ENCODE peak calls at places on chromosome 18, in nine cellular contexts. One of them, this sample, is unnamed.
A peak's percentile ranks its signal among the peaks of the same experiment; 100 is the strongest.

GRCh38 chr18:49985246-49985645 is 171.9 kb upstream of the ACAA2 start:
- DNase-seq in astrocyte of the spinal cord: no peak
- DNase-seq in RWPE2: no peak
- DNase-seq in BE2C: no peak
- DNase-seq in effector memory CD4-positive, alpha-beta T cell: no peak
- DNase-seq in CD4-positive, alpha-beta memory T cell: no peak
- DNase-seq in Karpas-422: no peak
- DNase-seq in cardiac muscle cell: no peak
- DNase-seq in HFF-Myc: no peak
- DNase-seq in this sample: no peak

GRCh38 chr18:4987452-4988405 is 209.3 kb downstream of the AKAIN1 start:
- DNase-seq in astrocyte of the spinal cord: no peak
- DNase-seq in RWPE2: no peak
- DNase-seq in BE2C: no peak
- DNase-seq in effector memory CD4-positive, alpha-beta T cell: no peak
- DNase-seq in CD4-positive, alpha-beta memory T cell: no peak
- DNase-seq in Karpas-422: no peak
- DNase-seq in cardiac muscle cell: no peak
- DNase-seq in HFF-Myc: no peak
- DNase-seq in this sample: no peak

GRCh38 chr18:46559946-46560670 is 96.9 kb downstream of the LOXHD1 start:
- DNase-seq in astrocyte of the spinal cord: no peak
- DNase-seq in RWPE2: no peak
- DNase-seq in BE2C: no peak
- DNase-seq in effector memory CD4-positive, alpha-beta T cell: no peak
- DNase-seq in CD4-positive, alpha-beta memory T cell: no peak
- DNase-seq in Karpas-422: no peak
- DNase-seq in cardiac muscle cell: no peak
- DNase-seq in HFF-Myc: no peak
- DNase-seq in this sample: no peak

GRCh38 chr18:46289931-46290330 is 185.7 kb downstream of the HAUS1 start:
- DNase-seq in astrocyte of the spinal cord: no peak
- DNase-seq in RWPE2: no peak
- DNase-seq in BE2C: no peak
- DNase-seq in effector memory CD4-positive, alpha-beta T cell: no peak
- DNase-seq in CD4-positive, alpha-beta memory T cell: no peak
- DNase-seq in Karpas-422: no peak
- DNase-seq in cardiac muscle cell: no peak
- DNase-seq in HFF-Myc: no peak
- DNase-seq in this sample: no peak

GRCh38 chr18:59318460-59318859 is at the start of gene CPLX4:
- DNase-seq in astrocyte of the spinal cord: no peak
- DNase-seq in RWPE2: no peak
- DNase-seq in BE2C: no peak
- DNase-seq in effector memory CD4-positive, alpha-beta T cell: no peak
- DNase-seq in CD4-positive, alpha-beta memory T cell: no peak
- DNase-seq in Karpas-422: no peak
- DNase-seq in cardiac muscle cell: no peak
- DNase-seq in HFF-Myc: no peak
- DNase-seq in this sample: no peak

GRCh38 chr18:30142248-30142647 is 900.3 kb downstream of the DSC3 start:
- DNase-seq in astrocyte of the spinal cord: no peak
- DNase-seq in RWPE2: no peak
- DNase-seq in BE2C: no peak
- DNase-seq in effector memory CD4-positive, alpha-beta T cell: no peak
- DNase-seq in CD4-positive, alpha-beta memory T cell: no peak
- DNase-seq in Karpas-422: no peak
- DNase-seq in cardiac muscle cell: no peak
- DNase-seq in HFF-Myc: no peak
- DNase-seq in this sample: no peak

GRCh38 chr18:62045316-62045715 is 141.5 kb downstream of the PIGN start:
- DNase-seq in astrocyte of the spinal cord: no peak
- DNase-seq in RWPE2: no peak
- DNase-seq in BE2C: no peak
- DNase-seq in effector memory CD4-positive, alpha-beta T cell: no peak
- DNase-seq in CD4-positive, alpha-beta memory T cell: no peak
- DNase-seq in Karpas-422: no peak
- DNase-seq in cardiac muscle cell: no peak
- DNase-seq in HFF-Myc: no peak
- DNase-seq in this sample: no peak

GRCh38 chr18:21805771-21806366 is 65.3 kb downstream of the MIB1 start:
- DNase-seq in astrocyte of the spinal cord: no peak
- DNase-seq in RWPE2: no peak
- DNase-seq in BE2C: no peak
- DNase-seq in effector memory CD4-positive, alpha-beta T cell: no peak
- DNase-seq in CD4-positive, alpha-beta memory T cell: no peak
- DNase-seq in Karpas-422: no peak
- DNase-seq in cardiac muscle cell: no peak
- DNase-seq in HFF-Myc: no peak
- DNase-seq in this sample: no peak

GRCh38 chr18:21115519-21116411 is 4.2 kb upstream of the ROCK1 start:
- DNase-seq in astrocyte of the spinal cord: peak; percentile 57
- DNase-seq in RWPE2: no peak
- DNase-seq in BE2C: no peak
- DNase-seq in effector memory CD4-positive, alpha-beta T cell: no peak
- DNase-seq in CD4-positive, alpha-beta memory T cell: no peak
- DNase-seq in Karpas-422: no peak
- DNase-seq in cardiac muscle cell: peak; percentile 13
- DNase-seq in HFF-Myc: peak; percentile 44
- DNase-seq in this sample: no peak

GRCh38 chr18:56522826-56523225 is 115.6 kb downstream of the TXNL1 start:
- DNase-seq in astrocyte of the spinal cord: peak; percentile 36
- DNase-seq in RWPE2: no peak
- DNase-seq in BE2C: no peak
- DNase-seq in effector memory CD4-positive, alpha-beta T cell: no peak
- DNase-seq in CD4-positive, alpha-beta memory T cell: no peak
- DNase-seq in Karpas-422: no peak
- DNase-seq in cardiac muscle cell: no peak
- DNase-seq in HFF-Myc: no peak
- DNase-seq in this sample: no peak

GRCh38 chr18:52337286-52337685 is 2.7 kb upstream of the DCC start:
- DNase-seq in astrocyte of the spinal cord: peak; percentile 64
- DNase-seq in RWPE2: no peak
- DNase-seq in BE2C: no peak
- DNase-seq in effector memory CD4-positive, alpha-beta T cell: no peak
- DNase-seq in CD4-positive, alpha-beta memory T cell: no peak
- DNase-seq in Karpas-422: no peak
- DNase-seq in cardiac muscle cell: no peak
- DNase-seq in HFF-Myc: no peak
- DNase-seq in this sample: no peak

GRCh38 chr18:59718108-59719057 is 21.2 kb upstream of the CCBE1 start:
- DNase-seq in astrocyte of the spinal cord: peak; percentile 89
- DNase-seq in RWPE2: peak; percentile 74
- DNase-seq in BE2C: peak; percentile 33
- DNase-seq in effector memory CD4-positive, alpha-beta T cell: no peak
- DNase-seq in CD4-positive, alpha-beta memory T cell: no peak
- DNase-seq in Karpas-422: no peak
- DNase-seq in cardiac muscle cell: peak; percentile 70
- DNase-seq in HFF-Myc: peak; percentile 86
- DNase-seq in this sample: no peak

GRCh38 chr18:54013452-54013851 is 211.0 kb downstream of the MBD2 start:
- DNase-seq in astrocyte of the spinal cord: no peak
- DNase-seq in RWPE2: no peak
- DNase-seq in BE2C: no peak
- DNase-seq in effector memory CD4-positive, alpha-beta T cell: no peak
- DNase-seq in CD4-positive, alpha-beta memory T cell: no peak
- DNase-seq in Karpas-422: no peak
- DNase-seq in cardiac muscle cell: no peak
- DNase-seq in HFF-Myc: no peak
- DNase-seq in this sample: no peak

GRCh38 chr18:52395146-52395852 is 55.3 kb downstream of the DCC start:
- DNase-seq in astrocyte of the spinal cord: no peak
- DNase-seq in RWPE2: no peak
- DNase-seq in BE2C: no peak
- DNase-seq in effector memory CD4-positive, alpha-beta T cell: no peak
- DNase-seq in CD4-positive, alpha-beta memory T cell: no peak
- DNase-seq in Karpas-422: no peak
- DNase-seq in cardiac muscle cell: no peak
- DNase-seq in HFF-Myc: no peak
- DNase-seq in this sample: no peak

DNA sequence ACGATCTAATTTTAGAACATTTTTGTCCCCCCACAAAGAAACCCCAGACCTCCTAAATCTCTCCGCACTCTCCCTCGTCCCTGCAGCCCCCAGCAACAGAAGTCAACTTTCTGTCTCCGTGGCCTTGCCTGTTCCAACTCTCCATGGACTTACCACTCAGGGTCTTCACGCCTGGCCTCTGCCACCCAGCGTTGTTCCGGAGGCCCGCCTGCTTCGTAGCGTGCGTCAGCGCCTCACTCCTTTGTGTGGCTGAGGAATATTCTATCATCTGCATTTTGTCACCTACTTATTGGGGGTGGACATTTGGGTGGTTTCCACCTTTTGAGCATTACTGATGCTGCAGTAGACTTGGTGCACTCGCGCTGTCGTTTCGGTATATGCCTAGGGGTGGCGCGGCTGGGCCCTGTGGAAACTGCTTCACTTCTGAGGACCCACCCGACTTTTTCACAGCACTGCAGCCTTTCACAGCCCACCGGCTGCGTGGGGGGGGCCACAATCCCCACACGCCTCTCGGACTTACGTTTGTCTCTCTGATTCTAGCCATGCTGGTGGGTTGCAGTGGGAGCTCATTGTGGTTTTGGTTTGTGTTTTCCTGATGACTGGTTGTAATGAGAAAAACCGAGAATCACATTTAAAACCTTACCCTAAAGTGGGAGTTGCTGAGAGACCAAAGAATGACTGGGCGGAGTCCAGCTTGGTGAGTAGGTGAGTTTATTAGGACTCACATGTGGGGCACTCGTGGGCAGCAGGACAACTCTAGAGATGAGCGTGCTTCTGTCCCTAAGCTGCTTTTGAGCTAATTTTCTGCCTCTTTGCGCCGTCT is 1.4 kb upstream of the HSBP1L1 start:
- DNase-seq in astrocyte of the spinal cord: no peak
- DNase-seq in RWPE2: no peak
- DNase-seq in BE2C: no peak
- DNase-seq in effector memory CD4-positive, alpha-beta T cell: peak; percentile 46
- DNase-seq in CD4-positive, alpha-beta memory T cell: peak; percentile 52
- DNase-seq in Karpas-422: peak; percentile 82
- DNase-seq in cardiac muscle cell: no peak
- DNase-seq in HFF-Myc: no peak
- DNase-seq in this sample: no peak
- H3K4me3 ChIP-seq in astrocyte of the spinal cord: no peak overlapping the region
- H3K4me3 ChIP-seq in RWPE2: no peak overlapping the region
- H3K4me3 ChIP-seq in BE2C: no peak overlapping the region
- H3K4me3 ChIP-seq in effector memory CD4-positive, alpha-beta T cell: no peak overlapping the region
- H3K4me3 ChIP-seq in CD4-positive, alpha-beta memory T cell: peak overlapping the region; percentile 13
- H3K4me3 ChIP-seq in Karpas-422: no peak overlapping the region
- H3K4me3 ChIP-seq in cardiac muscle cell: no peak overlapping the region
- H3K4me3 ChIP-seq in HFF-Myc: no peak overlapping the region
- H3K4me3 ChIP-seq in this sample: no peak overlapping the region

GRCh38 chr18:32734442-32734841 is 38.4 kb downstream of the KLHL14 start:
- DNase-seq in astrocyte of the spinal cord: no peak
- DNase-seq in RWPE2: no peak
- DNase-seq in BE2C: no peak
- DNase-seq in effector memory CD4-positive, alpha-beta T cell: no peak
- DNase-seq in CD4-positive, alpha-beta memory T cell: no peak
- DNase-seq in Karpas-422: no peak
- DNase-seq in cardiac muscle cell: no peak
- DNase-seq in HFF-Myc: no peak
- DNase-seq in this sample: no peak
- H3K4me3 ChIP-seq in astrocyte of the spinal cord: no peak overlapping the region
- H3K4me3 ChIP-seq in RWPE2: no peak overlapping the region
- H3K4me3 ChIP-seq in BE2C: no peak overlapping the region
- H3K4me3 ChIP-seq in effector memory CD4-positive, alpha-beta T cell: no peak overlapping the region
- H3K4me3 ChIP-seq in CD4-positive, alpha-beta memory T cell: no peak overlapping the region
- H3K4me3 ChIP-seq in Karpas-422: no peak overlapping the region
- H3K4me3 ChIP-seq in cardiac muscle cell: no peak overlapping the region
- H3K4me3 ChIP-seq in HFF-Myc: no peak overlapping the region
- H3K4me3 ChIP-seq in this sample: no peak overlapping the region

DNA sequence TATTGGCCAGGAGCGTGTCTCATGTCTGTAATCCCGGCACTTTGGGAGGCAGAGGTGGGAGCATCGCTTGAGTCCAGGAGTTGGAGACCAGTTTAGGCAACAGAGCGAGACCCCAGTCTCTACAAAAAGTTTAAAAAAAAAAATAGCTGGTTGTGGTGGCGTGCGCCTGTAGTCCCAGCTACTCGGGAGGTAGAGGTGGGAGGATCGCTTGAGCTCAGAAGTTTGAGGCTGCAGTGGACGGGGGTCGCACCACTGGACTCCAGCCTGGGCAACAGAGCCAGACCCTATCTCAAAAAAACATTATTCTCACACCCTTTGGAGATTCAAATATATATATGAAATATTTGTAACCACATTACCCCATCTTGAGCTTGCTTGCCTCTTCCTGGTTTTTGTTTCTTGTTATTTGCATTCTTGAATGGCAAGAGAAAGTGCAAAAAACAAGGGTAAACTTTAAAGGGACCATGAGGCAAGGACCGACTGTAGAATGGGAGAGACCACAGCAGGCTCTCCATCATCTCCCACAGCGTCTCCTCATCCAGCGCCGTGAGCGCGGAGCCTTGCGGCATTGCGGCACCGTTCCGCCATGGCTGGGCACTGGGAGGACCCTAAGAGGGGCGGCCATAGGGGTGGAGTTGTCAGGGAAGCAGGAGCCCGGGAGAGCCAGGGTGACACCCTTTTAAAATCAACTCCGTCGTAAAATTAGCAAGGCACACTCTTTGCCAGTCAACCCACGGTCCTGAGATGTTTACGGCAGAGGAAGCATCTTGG is 1.4 kb downstream of the ELP2 start:
- DNase-seq in astrocyte of the spinal cord: no peak
- DNase-seq in RWPE2: no peak
- DNase-seq in BE2C: no peak
- DNase-seq in effector memory CD4-positive, alpha-beta T cell: no peak
- DNase-seq in CD4-positive, alpha-beta memory T cell: no peak
- DNase-seq in Karpas-422: no peak
- DNase-seq in cardiac muscle cell: no peak
- DNase-seq in HFF-Myc: no peak
- DNase-seq in this sample: no peak
- H3K4me3 ChIP-seq in astrocyte of the spinal cord: peak overlapping the region; percentile 99
- H3K4me3 ChIP-seq in RWPE2: peak overlapping the region; percentile 68
- H3K4me3 ChIP-seq in BE2C: peak overlapping the region; percentile 88
- H3K4me3 ChIP-seq in effector memory CD4-positive, alpha-beta T cell: peak overlapping the region; percentile 99
- H3K4me3 ChIP-seq in CD4-positive, alpha-beta memory T cell: peak overlapping the region; percentile 90
- H3K4me3 ChIP-seq in Karpas-422: peak overlapping the region; percentile 89
- H3K4me3 ChIP-seq in cardiac muscle cell: peak overlapping the region; percentile 87
- H3K4me3 ChIP-seq in HFF-Myc: peak overlapping the region; percentile 98
- H3K4me3 ChIP-seq in this sample: peak overlapping the region; percentile 99

DNA sequence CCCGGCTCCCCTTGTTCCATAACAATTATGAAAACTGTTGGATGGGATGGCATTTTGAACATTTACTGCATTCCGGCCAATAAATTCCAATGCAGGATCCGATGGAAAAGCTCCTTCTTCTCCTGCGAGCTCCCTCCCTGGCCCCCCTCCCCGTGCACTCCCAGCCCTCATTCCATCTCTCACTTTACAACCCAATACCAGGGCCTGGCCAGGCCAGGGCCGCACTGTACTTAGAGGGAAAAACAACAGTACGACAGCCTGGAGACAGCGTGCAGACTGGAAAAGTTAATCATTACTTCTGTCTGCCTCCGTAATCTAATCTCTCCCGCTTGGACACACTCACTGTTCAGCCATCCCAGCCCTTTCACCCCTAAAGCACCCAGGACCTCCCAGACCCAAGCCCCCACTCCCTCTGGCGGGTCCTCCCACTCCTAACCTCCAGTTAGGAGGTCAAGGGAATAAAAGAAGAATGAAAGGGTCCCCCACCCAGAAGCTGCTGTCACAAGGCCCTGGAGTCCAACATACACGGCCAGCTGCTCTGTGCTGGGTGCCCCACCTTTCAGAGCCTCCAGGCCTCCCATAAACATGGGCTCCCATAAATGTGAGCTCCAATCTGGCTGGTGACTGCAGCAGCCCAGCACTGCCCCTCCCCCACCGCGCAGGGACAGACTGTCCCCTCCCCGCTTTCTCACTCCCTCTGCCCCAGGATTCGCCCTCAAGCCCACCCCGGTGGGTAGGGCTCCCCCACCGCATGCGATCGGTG is 20.6 kb downstream of the SMAD7 start:
- DNase-seq in astrocyte of the spinal cord: peak; percentile 72
- DNase-seq in RWPE2: no peak
- DNase-seq in BE2C: peak; percentile 39
- DNase-seq in effector memory CD4-positive, alpha-beta T cell: no peak
- DNase-seq in CD4-positive, alpha-beta memory T cell: no peak
- DNase-seq in Karpas-422: no peak
- DNase-seq in cardiac muscle cell: peak; percentile 84
- DNase-seq in HFF-Myc: no peak
- DNase-seq in this sample: no peak
- H3K4me3 ChIP-seq in astrocyte of the spinal cord: no peak overlapping the region
- H3K4me3 ChIP-seq in RWPE2: no peak overlapping the region
- H3K4me3 ChIP-seq in BE2C: no peak overlapping the region
- H3K4me3 ChIP-seq in effector memory CD4-positive, alpha-beta T cell: no peak overlapping the region
- H3K4me3 ChIP-seq in CD4-positive, alpha-beta memory T cell: no peak overlapping the region
- H3K4me3 ChIP-seq in Karpas-422: no peak overlapping the region
- H3K4me3 ChIP-seq in cardiac muscle cell: peak overlapping the region; percentile 7
- H3K4me3 ChIP-seq in HFF-Myc: peak overlapping the region; percentile 2
- H3K4me3 ChIP-seq in this sample: no peak overlapping the region

This sample was measured in Jurkat, Clone E6-1.